ENCODE peak calls at places on chromosomes 12 and 14, in four cellular contexts. One of them, this sample, is unnamed.

GRCh38 chr12:64826234-64826633 is 1.8 kb downstream of the TBC1D30 start:
- DNase-seq in H1: no peak
- DNase-seq in HepG2: no peak
- DNase-seq in GM12878: peak
- DNase-seq in this sample: peak

GRCh38 chr14:103946975-103947374 is 4.6 kb upstream of the RD3L start:
- DNase-seq in H1: no peak
- DNase-seq in HepG2: no peak
- DNase-seq in GM12878: no peak
- DNase-seq in this sample: no peak

GRCh38 chr12:92030618-92031017 is 115.0 kb downstream of the BTG1 start:
- DNase-seq in H1: no peak
- DNase-seq in HepG2: no peak
- DNase-seq in GM12878: peak
- DNase-seq in this sample: no peak

GRCh38 chr12:101697197-101697929 is at the start of gene CHPT1:
- DNase-seq in H1: peak
- DNase-seq in HepG2: peak
- DNase-seq in GM12878: no peak
- DNase-seq in this sample: peak

GRCh38 chr14:103014466-103015319 is 42.7 kb downstream of the CDC42BPB start:
- DNase-seq in H1: no peak
- DNase-seq in HepG2: no peak
- DNase-seq in GM12878: no peak
- DNase-seq in this sample: no peak

GRCh38 chr14:66443785-66444184 is 42.4 kb upstream of the CCDC196 start:
- DNase-seq in H1: no peak
- DNase-seq in HepG2: no peak
- DNase-seq in GM12878: no peak
- DNase-seq in this sample: no peak

GRCh38 chr12:89389755-89390661 is 37.7 kb upstream of the DUSP6 start:
- DNase-seq in H1: no peak
- DNase-seq in HepG2: peak
- DNase-seq in GM12878: no peak
- DNase-seq in this sample: no peak

GRCh38 chr14:45838597-45838996 is 585.6 kb upstream of the MIS18BP1 start:
- DNase-seq in H1: no peak
- DNase-seq in HepG2: no peak
- DNase-seq in GM12878: peak
- DNase-seq in this sample: no peak

GRCh38 chr12:89756100-89756637 is 47.5 kb upstream of the ATP2B1 start:
- DNase-seq in H1: no peak
- DNase-seq in HepG2: no peak
- DNase-seq in GM12878: no peak
- DNase-seq in this sample: no peak

GRCh38 chr14:84421611-84422010 is 1108.3 kb upstream of the FLRT2 start:
- DNase-seq in H1: no peak
- DNase-seq in HepG2: no peak
- DNase-seq in GM12878: no peak
- DNase-seq in this sample: no peak

GRCh38 chr14:55336161-55336560 is 64.9 kb downstream of the FBXO34 start:
- DNase-seq in H1: no peak
- DNase-seq in HepG2: no peak
- DNase-seq in GM12878: no peak
- DNase-seq in this sample: no peak

GRCh38 chr14:69096766-69097475 is 56.0 kb downstream of the DCAF5 start:
- DNase-seq in H1: no peak
- DNase-seq in HepG2: no peak
- DNase-seq in GM12878: no peak
- DNase-seq in this sample: no peak

GRCh38 chr12:61713121-61713520 is 547.1 kb upstream of the USP15 start:
- DNase-seq in H1: no peak
- DNase-seq in HepG2: no peak
- DNase-seq in GM12878: no peak
- DNase-seq in this sample: no peak

GRCh38 chr14:22268875-22269274 is 320.1 kb downstream of the DAD1 start:
- DNase-seq in H1: no peak
- DNase-seq in HepG2: no peak
- DNase-seq in GM12878: no peak
- DNase-seq in this sample: no peak

GRCh38 chr12:7161327-7161726 is 28.2 kb upstream of the PEX5 start:
- DNase-seq in H1: no peak
- DNase-seq in HepG2: no peak
- DNase-seq in GM12878: no peak
- DNase-seq in this sample: no peak

GRCh38 chr14:56367416-56367815 is 212.2 kb upstream of the TMEM260 start:
- DNase-seq in H1: no peak
- DNase-seq in HepG2: no peak
- DNase-seq in GM12878: no peak
- DNase-seq in this sample: no peak

GRCh38 chr14:24369463-24369862 is 1.5 kb downstream of the NFATC4 start:
- DNase-seq in H1: no peak
- DNase-seq in HepG2: no peak
- DNase-seq in GM12878: no peak
- DNase-seq in this sample: no peak

GRCh38 chr14:24368215-24368561 is 204 bp downstream of the NFATC4 start:
- DNase-seq in H1: no peak
- DNase-seq in HepG2: no peak
- DNase-seq in GM12878: no peak
- DNase-seq in this sample: no peak

GRCh38 chr14:24367506-24368214 is at the start of gene NFATC4:
- DNase-seq in H1: no peak
- DNase-seq in HepG2: peak
- DNase-seq in GM12878: no peak
- DNase-seq in this sample: peak

GRCh38 chr14:24369907-24370687 is 2.1 kb downstream of the NFATC4 start:
- DNase-seq in H1: no peak
- DNase-seq in HepG2: no peak
- DNase-seq in GM12878: no peak
- DNase-seq in this sample: no peak

DNA sequence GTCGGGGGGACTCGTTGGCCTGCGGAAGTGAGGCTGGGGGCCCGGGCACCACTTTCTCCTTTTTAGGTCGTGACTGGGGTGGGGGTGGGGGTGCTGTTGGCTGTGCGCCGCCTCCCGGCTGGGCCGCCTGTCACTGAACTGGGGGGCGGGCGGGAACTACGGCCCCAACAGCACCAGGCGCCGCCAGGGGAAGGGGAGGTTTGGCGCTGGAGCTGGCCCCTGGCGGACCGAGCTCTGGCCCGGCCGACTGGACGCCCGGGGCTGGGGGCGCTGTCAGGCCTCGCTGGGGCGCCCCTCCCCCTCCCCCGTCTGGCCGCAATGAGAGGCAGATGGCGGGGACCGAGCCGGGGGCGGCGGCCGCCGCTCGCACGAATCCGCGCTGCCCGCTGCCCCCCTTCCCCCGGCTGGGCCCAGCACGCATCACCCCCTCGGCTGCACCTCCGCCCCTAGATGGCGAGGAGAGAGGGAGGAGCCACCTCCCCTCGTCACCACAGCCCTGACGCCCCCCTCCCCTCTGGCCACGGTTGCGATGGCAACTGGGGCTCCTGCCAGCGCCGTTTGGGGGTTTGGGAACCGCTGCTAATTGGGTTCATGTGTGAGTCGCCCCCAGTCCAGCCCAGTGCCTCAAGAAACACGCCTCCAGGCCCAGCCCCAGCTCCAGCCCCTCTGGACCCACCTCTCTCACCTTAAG is 723 bp downstream of the NFATC4 start:
- DNase-seq in H1: no peak
- DNase-seq in HepG2: no peak
- DNase-seq in GM12878: no peak
- DNase-seq in this sample: no peak
- TF ChIP-seq ZNF274 in H1: no peak
- TF ChIP-seq ZNF274 in HepG2: no peak
- TF ChIP-seq ZNF274 in GM12878: no peak
- TF ChIP-seq ZNF274 in this sample: no peak

GRCh38 chr14:73833530-73834257 is 17.9 kb upstream of the PTGR2 start:
- DNase-seq in H1: no peak
- DNase-seq in HepG2: peak
- DNase-seq in GM12878: no peak
- DNase-seq in this sample: no peak

GRCh38 chr14:73829526-73830431 is 21.9 kb upstream of the PTGR2 start:
- DNase-seq in H1: no peak
- DNase-seq in HepG2: peak
- DNase-seq in GM12878: peak
- DNase-seq in this sample: no peak

GRCh38 chr14:73833024-73833423 is 18.6 kb upstream of the PTGR2 start:
- DNase-seq in H1: no peak
- DNase-seq in HepG2: no peak
- DNase-seq in GM12878: no peak
- DNase-seq in this sample: no peak

GRCh38 chr14:73834258-73834620 is 17.4 kb upstream of the PTGR2 start:
- DNase-seq in H1: no peak
- DNase-seq in HepG2: no peak
- DNase-seq in GM12878: no peak
- DNase-seq in this sample: no peak
- H3K9ac ChIP-seq in H1: no peak
- H3K9ac ChIP-seq in HepG2: no peak
- H3K9ac ChIP-seq in GM12878: no peak
- H3K9ac ChIP-seq in this sample: no peak

DNA sequence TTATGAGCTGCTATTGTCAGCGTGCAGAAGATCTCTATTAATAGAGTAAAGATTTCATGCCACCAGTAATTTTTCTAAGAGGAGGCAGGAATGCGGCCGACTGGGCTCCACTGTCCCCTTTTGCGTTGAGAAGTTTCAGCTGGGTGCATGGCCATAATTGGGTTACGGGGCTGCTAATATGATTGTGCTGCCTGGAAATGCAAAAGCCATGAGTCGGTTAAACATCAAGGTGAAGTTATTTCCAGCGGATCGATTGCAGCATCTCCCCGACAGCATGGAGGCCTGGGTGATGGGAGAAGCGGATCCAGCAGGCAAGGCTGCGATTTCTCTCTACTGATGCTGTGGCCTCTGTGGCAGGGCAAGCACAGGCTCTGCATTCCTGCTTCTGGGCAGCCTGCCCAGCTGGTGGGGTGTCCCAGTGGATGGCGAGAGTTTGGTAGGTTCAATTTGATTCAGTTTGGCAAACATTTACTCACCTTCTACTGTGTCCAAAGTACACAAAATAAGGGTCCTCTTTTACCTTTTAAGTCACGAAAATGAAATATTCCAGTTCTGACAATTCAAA is 54.4 kb upstream of the PRMT8 start:
- DNase-seq in H1: no peak
- DNase-seq in HepG2: no peak
- DNase-seq in GM12878: no peak
- DNase-seq in this sample: no peak
- TF ChIP-seq SUZ12 in H1: no peak
- TF ChIP-seq SUZ12 in HepG2: no peak
- TF ChIP-seq SUZ12 in GM12878: no peak
- TF ChIP-seq SUZ12 in this sample: no peak

DNA sequence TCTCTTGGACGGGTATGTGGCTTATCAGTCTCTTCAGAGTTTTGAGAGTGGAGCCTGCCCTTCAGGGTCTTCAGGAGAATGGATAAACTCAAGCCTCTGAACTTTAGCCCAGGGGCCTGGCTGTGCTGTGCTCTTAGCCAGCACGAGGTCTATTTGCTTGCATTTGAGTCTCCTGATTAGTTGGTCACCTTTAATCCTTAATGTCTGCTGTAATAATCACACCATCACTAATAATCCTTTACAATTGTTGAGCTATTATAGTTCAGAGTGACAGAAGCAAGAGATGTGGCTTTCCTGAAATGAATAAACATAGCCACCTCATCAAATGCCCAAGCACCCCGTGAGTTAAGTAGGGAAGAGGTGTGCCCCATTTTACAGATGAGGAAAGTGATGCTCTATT is 24.2 kb downstream of the KRT80 start:
- DNase-seq in H1: no peak
- DNase-seq in HepG2: no peak
- DNase-seq in GM12878: no peak
- DNase-seq in this sample: no peak
- TF ChIP-seq ZNF274 in H1: no peak
- TF ChIP-seq ZNF274 in HepG2: no peak
- TF ChIP-seq ZNF274 in GM12878: no peak
- TF ChIP-seq ZNF274 in this sample: no peak

GRCh38 chr12:95215925-95216324 is 1.3 kb downstream of the FGD6 start:
- DNase-seq in H1: no peak
- DNase-seq in HepG2: peak
- DNase-seq in GM12878: no peak
- DNase-seq in this sample: no peak

GRCh38 chr12:95213119-95213518 is 4.1 kb downstream of the FGD6 start:
- DNase-seq in H1: no peak
- DNase-seq in HepG2: no peak
- DNase-seq in GM12878: no peak
- DNase-seq in this sample: no peak

GRCh38 chr12:95212576-95212975 is 4.7 kb downstream of the FGD6 start:
- DNase-seq in H1: no peak
- DNase-seq in HepG2: no peak
- DNase-seq in GM12878: no peak
- DNase-seq in this sample: no peak

GRCh38 chr12:95214466-95214865 is 2.8 kb downstream of the FGD6 start:
- DNase-seq in H1: no peak
- DNase-seq in HepG2: no peak
- DNase-seq in GM12878: no peak
- DNase-seq in this sample: no peak

GRCh38 chr12:95213928-95214327 is 3.3 kb downstream of the FGD6 start:
- DNase-seq in H1: no peak
- DNase-seq in HepG2: no peak
- DNase-seq in GM12878: no peak
- DNase-seq in this sample: no peak
- H3K9ac ChIP-seq in H1: no peak
- H3K9ac ChIP-seq in HepG2: no peak
- H3K9ac ChIP-seq in GM12878: no peak
- H3K9ac ChIP-seq in this sample: no peak

GRCh38 chr14:105329411-105330200 is 15.1 kb downstream of the PACS2 start:
- DNase-seq in H1: no peak
- DNase-seq in HepG2: no peak
- DNase-seq in GM12878: no peak
- DNase-seq in this sample: no peak

GRCh38 chr14:105328678-105329390 is 14.3 kb downstream of the PACS2 start:
- DNase-seq in H1: no peak
- DNase-seq in HepG2: no peak
- DNase-seq in GM12878: no peak
- DNase-seq in this sample: no peak

GRCh38 chr14:105332352-105332874 is 17.9 kb downstream of the PACS2 start:
- DNase-seq in H1: no peak
- DNase-seq in HepG2: no peak
- DNase-seq in GM12878: no peak
- DNase-seq in this sample: no peak

GRCh38 chr14:105331575-105332351 is 17.2 kb downstream of the PACS2 start:
- DNase-seq in H1: no peak
- DNase-seq in HepG2: no peak
- DNase-seq in GM12878: no peak
- DNase-seq in this sample: no peak

GRCh38 chr14:105330491-105330895 is 15.9 kb downstream of the PACS2 start:
- DNase-seq in H1: no peak
- DNase-seq in HepG2: no peak
- DNase-seq in GM12878: no peak
- DNase-seq in this sample: no peak
- TF ChIP-seq SUZ12 in H1: no peak
- TF ChIP-seq SUZ12 in HepG2: no peak
- TF ChIP-seq SUZ12 in GM12878: no peak
- TF ChIP-seq SUZ12 in this sample: no peak